ENCODE peak calls at places on chromosomes 4 and X, in nine cellular contexts. V, S, J, F, D, T, K, P and U are unnamed samples.

GRCh38 chrX:115957862-115958490 is 212.6 kb upstream of the AGTR2 start:
- DNase-seq in T (peak; percentile 51), K (no peak), J (peak; percentile 41), S (no peak), V (no peak), F (no peak), D (no peak), P (no peak), U (no peak)

GRCh38 chrX:130770615-130771014 is 132.4 kb downstream of the ENOX2 start:
- DNase-seq in V (peak; percentile 61), P (no peak), F (no peak), K (peak; percentile 50), J (no peak), T (no peak), D (peak; percentile 6), S (no peak), U (no peak)

GRCh38 chrX:16466640-16467432 is 183.1 kb upstream of the S100G start:
- DNase-seq in T (no peak), P (no peak), S (no peak), D (no peak), K (no peak), F (no peak), J (no peak), V (no peak), U (no peak)

GRCh38 chrX:8988456-8988855 is 45.5 kb downstream of the FAM9B start:
- DNase-seq in P (no peak), D (no peak), J (no peak), T (peak; percentile 1), K (no peak), F (no peak), V (no peak), S (no peak), U (peak; percentile 28)

GRCh38 chr4:118213101-118213500 is 139.7 kb downstream of the PRSS12 start:
- DNase-seq in J (no peak), K (no peak), P (no peak), T (no peak), D (no peak), F (no peak), S (no peak), V (no peak), U (no peak)

GRCh38 chr4:2934077-2934812 is 29.0 kb downstream of the NOP14 start:
- DNase-seq in P (peak; percentile 69), D (no peak), T (peak; percentile 51), J (no peak), K (no peak), V (peak; percentile 20), S (peak; percentile 91), F (peak; percentile 92), U (peak; percentile 51)

GRCh38 chrX:70293621-70294020 is 3.7 kb downstream of the KIF4A start:
- DNase-seq in F (no peak), S (no peak), P (no peak), V (no peak), D (no peak), K (no peak), J (no peak), T (no peak), U (no peak)

GRCh38 chr4:54255881-54256280 is 26.8 kb downstream of the PDGFRA start:
- DNase-seq in D (no peak), J (no peak), T (no peak), V (no peak), P (no peak), K (no peak), S (peak; percentile 72), F (no peak), U (no peak)

GRCh38 chrX:110163488-110163887 is 154.4 kb downstream of the AMMECR1 start:
- DNase-seq in F (no peak), V (peak; percentile 29), T (no peak), S (no peak), K (no peak), P (no peak), J (no peak), D (no peak), U (no peak)

GRCh38 chr4:98558366-98558765 is 100.0 kb downstream of the TSPAN5 start:
- DNase-seq in V (no peak), S (no peak), P (no peak), D (no peak), T (peak; percentile 67), F (no peak), J (no peak), K (no peak), U (no peak)

GRCh38 chr4:11011249-11011648 is 326.7 kb upstream of the CLNK start:
- DNase-seq in V (no peak), P (no peak), T (no peak), F (no peak), J (no peak), S (no peak), K (no peak), D (no peak), U (no peak)

GRCh38 chr4:113349400-113349799 is 299.9 kb downstream of the ANK2 start:
- DNase-seq in J (no peak), K (no peak), D (no peak), T (no peak), P (no peak), V (peak; percentile 86), S (no peak), F (no peak), U (no peak)

DNA sequence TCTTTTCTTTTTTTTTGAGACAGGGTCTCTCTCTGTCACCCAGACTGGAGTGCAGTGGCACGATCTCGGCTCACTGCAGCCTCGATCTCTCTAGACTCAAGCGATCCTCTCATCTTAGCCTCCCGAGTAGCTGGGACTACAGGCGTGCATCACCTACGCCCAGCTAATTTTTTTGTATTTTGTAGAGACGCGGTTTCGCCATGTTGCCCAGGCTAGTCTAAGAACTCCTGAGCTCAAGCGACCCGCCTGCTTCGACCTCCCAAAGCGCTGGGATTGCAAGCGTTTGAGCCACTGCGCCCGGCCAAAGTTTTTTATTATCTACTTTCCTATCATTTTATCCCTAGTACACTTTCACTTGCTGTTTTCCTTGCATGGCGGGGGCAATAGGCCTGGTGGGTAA is 1.4 kb downstream of the UBA6 start:
- DNase-seq in F (no peak), V (no peak), S (no peak), K (no peak), T (no peak), J (no peak), P (no peak), D (no peak), U (no peak)
- H3K4me1 ChIP-seq in F (peaks cover 3% of the 10 kb centered on the region), V (peaks cover 21% of the 10 kb centered on the region), S (peaks cover 23% of the 10 kb centered on the region), K (no peaks in the 10 kb centered on the region), T (peaks cover 8% of the 10 kb centered on the region), J (no peaks in the 10 kb centered on the region), P (peaks cover 27% of the 10 kb centered on the region), D (peaks cover 7% of the 10 kb centered on the region), U (peaks cover 6% of the 10 kb centered on the region)

DNA sequence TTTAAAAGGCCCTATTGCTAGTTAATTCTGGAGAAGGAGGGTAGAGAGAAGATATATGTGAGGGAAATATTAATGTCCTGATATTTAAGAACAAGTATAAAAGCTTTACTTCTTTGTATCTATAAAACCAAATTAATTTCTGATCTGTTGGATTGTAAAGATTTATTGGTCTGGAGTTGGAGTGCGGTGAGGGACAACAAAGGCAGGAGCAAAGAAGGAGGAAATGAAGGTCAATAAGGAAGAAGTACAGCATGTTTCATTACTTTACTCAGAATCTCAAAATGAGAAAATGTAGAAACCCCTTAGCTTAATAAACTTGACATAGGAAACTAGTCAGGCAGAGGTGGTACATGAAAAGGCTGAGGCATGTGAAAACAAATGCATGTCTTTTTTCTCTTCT is 192.9 kb downstream of the PALLD start:
- DNase-seq in F (no peak), P (no peak), J (no peak), D (no peak), S (no peak), T (no peak), V (peak; percentile 53), K (no peak), U (no peak)
- TF ChIP-seq POLR2AphosphoS5 in F (no peak), P (no peak), J (no peak), D (no peak), S (no peak), T (no peak), V (no peak), K (no peak), U (no peak)

GRCh38 chrX:153411255-153411987 is at the start of gene ZFP92:
- DNase-seq in D (no peak), F (peak; percentile 93), J (peak; percentile 88), S (no peak), P (peak; percentile 32), K (no peak), V (peak; percentile 1), T (peak; percentile 19), U (no peak)

GRCh38 chrX:153411988-153412574 is 809 bp downstream of the ZFP92 start:
- DNase-seq in S (no peak), F (no peak), V (no peak), J (peak; percentile 52), D (no peak), T (no peak), K (no peak), P (no peak), U (no peak)

GRCh38 chrX:153413731-153414130 is 2.5 kb downstream of the ZFP92 start:
- DNase-seq in T (no peak), K (no peak), V (no peak), S (no peak), F (no peak), J (no peak), D (no peak), P (no peak), U (no peak)

GRCh38 chrX:153414838-153415552 is 3.7 kb downstream of the ZFP92 start:
- DNase-seq in J (no peak), T (no peak), V (no peak), S (no peak), K (no peak), D (no peak), P (no peak), F (no peak), U (no peak)

DNA sequence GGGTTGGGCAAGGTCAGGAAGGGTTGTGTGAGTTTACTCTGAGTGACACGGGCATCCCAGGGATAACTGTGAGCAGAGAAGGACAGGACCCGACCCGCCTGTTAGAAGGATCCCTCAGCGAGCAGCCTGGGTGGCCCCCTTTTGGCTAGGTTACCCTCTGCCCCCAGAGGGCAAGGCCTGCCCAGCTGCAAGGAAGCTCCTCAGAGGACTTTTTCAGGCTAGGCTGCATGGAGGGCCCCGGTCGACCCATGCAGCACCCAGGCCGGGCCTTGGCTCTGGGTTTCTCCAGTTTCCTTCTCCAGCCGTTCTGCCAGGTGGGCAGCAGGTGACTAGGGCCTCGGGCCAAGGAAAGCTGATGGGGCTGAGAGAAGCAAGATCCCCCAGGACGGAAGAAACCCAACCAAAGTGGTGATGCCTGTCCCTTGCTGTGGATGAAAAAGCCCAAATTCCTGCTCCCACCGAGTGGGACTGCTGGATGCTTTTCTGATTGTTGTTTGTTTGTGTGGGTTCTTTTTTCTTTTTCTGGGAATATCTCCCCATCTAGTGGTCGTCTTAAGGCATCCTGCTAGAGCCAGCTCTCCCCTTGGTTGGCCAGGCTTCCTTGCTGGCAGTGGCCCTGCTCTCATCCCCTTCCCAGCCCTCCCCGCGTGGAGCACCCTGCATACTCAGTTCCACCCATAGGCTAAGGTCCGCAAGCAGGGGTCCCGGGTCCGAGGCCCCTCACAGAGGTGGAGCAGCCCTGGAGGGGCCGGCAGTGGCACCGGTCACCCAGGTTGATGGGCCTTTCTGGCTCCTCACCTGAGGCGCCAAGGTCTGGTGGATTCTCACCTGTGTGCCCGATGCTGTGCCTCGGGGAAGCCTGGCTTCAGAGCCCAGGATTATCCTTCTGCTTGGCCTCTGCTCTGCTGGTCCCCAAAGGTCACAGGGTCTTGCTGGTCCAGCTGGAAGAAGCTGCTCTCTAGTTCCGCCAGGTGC is 1.8 kb downstream of the ZFP92 start:
- DNase-seq in P (no peak), D (no peak), K (no peak), V (no peak), J (peak; percentile 48), T (no peak), F (no peak), S (no peak), U (no peak)
- H3K4me1 ChIP-seq in P (peaks cover 5% of the 10 kb centered on the region), D (no peaks in the 10 kb centered on the region), K (no peaks in the 10 kb centered on the region), V (peaks cover 6% of the 10 kb centered on the region), J (no peaks in the 10 kb centered on the region), T (no peaks in the 10 kb centered on the region), F (peaks cover 60% of the 10 kb centered on the region), S (peaks cover 14% of the 10 kb centered on the region), U (no peaks in the 10 kb centered on the region)

GRCh38 chrX:17859609-17860178 is 1.4 kb downstream of the RAI2 start:
- DNase-seq in D (no peak), J (peak; percentile 40), P (peak; percentile 15), F (no peak), K (no peak), T (peak; percentile 11), S (no peak), V (no peak), U (peak; percentile 23)
- TF ChIP-seq POLR2AphosphoS5 in D (no peak), J (no peak), P (no peak), F (no peak), K (no peak), T (no peak), S (no peak), V (no peak), U (no peak)